ENCODE peak calls at places on chromosomes 5 and 9, in four cellular contexts. One of them, this sample, is unnamed.

GRCh38 chr5:457195-457961 is 14.4 kb downstream of the EXOC3 start:
- DNase-seq in GM12878: no peak
- DNase-seq in HepG2: no peak
- DNase-seq in H1: no peak
- DNase-seq in this sample: no peak

GRCh38 chr5:69415584-69415958 is 655 bp downstream of the MARVELD2 start:
- DNase-seq in GM12878: no peak
- DNase-seq in HepG2: peak
- DNase-seq in H1: no peak
- DNase-seq in this sample: no peak

GRCh38 chr5:175021886-175022285 is 297.5 kb downstream of the MSX2 start:
- DNase-seq in GM12878: no peak
- DNase-seq in HepG2: no peak
- DNase-seq in H1: no peak
- DNase-seq in this sample: no peak

GRCh38 chr5:132445930-132446329 is 44.6 kb downstream of the IRF1 start:
- DNase-seq in GM12878: no peak
- DNase-seq in HepG2: no peak
- DNase-seq in H1: no peak
- DNase-seq in this sample: no peak

GRCh38 chr5:67015577-67016290 is 180.9 kb downstream of the CD180 start:
- DNase-seq in GM12878: no peak
- DNase-seq in HepG2: no peak
- DNase-seq in H1: no peak
- DNase-seq in this sample: no peak

GRCh38 chr9:98875536-98875935 is 68.1 kb downstream of the GALNT12 start:
- DNase-seq in GM12878: no peak
- DNase-seq in HepG2: no peak
- DNase-seq in H1: no peak
- DNase-seq in this sample: no peak

GRCh38 chr9:88586452-88586851 is 51.5 kb downstream of the NXNL2 start:
- DNase-seq in GM12878: no peak
- DNase-seq in HepG2: no peak
- DNase-seq in H1: no peak
- DNase-seq in this sample: no peak

GRCh38 chr9:121284733-121285451 is 16.9 kb downstream of the GSN start:
- DNase-seq in GM12878: no peak
- DNase-seq in HepG2: no peak
- DNase-seq in H1: no peak
- DNase-seq in this sample: no peak

GRCh38 chr9:130298663-130299279 is 33.2 kb downstream of the HMCN2 start:
- DNase-seq in GM12878: no peak
- DNase-seq in HepG2: peak
- DNase-seq in H1: no peak
- DNase-seq in this sample: peak

GRCh38 chr9:8366161-8366926 is 566.8 kb upstream of the DMAC1 start:
- DNase-seq in GM12878: no peak
- DNase-seq in HepG2: no peak
- DNase-seq in H1: no peak
- DNase-seq in this sample: no peak

GRCh38 chr5:168171901-168172717 is 119.3 kb upstream of the WWC1 start:
- DNase-seq in GM12878: no peak
- DNase-seq in HepG2: no peak
- DNase-seq in H1: no peak
- DNase-seq in this sample: no peak

GRCh38 chr9:116377179-116377790 is 223.7 kb downstream of the PAPPA start:
- DNase-seq in GM12878: no peak
- DNase-seq in HepG2: no peak
- DNase-seq in H1: no peak
- DNase-seq in this sample: no peak

GRCh38 chr5:130978475-130978874 is 186.6 kb downstream of the HINT1 start:
- DNase-seq in GM12878: no peak
- DNase-seq in HepG2: no peak
- DNase-seq in H1: no peak
- DNase-seq in this sample: no peak

GRCh38 chr9:129306318-129306973 is 128.4 kb upstream of the IER5L start:
- DNase-seq in GM12878: no peak
- DNase-seq in HepG2: no peak
- DNase-seq in H1: no peak
- DNase-seq in this sample: no peak

GRCh38 chr9:111108946-111109345 is 70.7 kb upstream of the LPAR1 start:
- DNase-seq in GM12878: no peak
- DNase-seq in HepG2: no peak
- DNase-seq in H1: no peak
- DNase-seq in this sample: no peak

GRCh38 chr5:128436825-128437224 is 101.2 kb downstream of the FBN2 start:
- DNase-seq in GM12878: no peak
- DNase-seq in HepG2: peak
- DNase-seq in H1: no peak
- DNase-seq in this sample: no peak

GRCh38 chr5:158722940-158723339 is 376.8 kb downstream of the EBF1 start:
- DNase-seq in GM12878: no peak
- DNase-seq in HepG2: no peak
- DNase-seq in H1: peak
- DNase-seq in this sample: peak

GRCh38 chr5:135139397-135140134 is 105.5 kb upstream of the PITX1 start:
- DNase-seq in GM12878: no peak
- DNase-seq in HepG2: peak
- DNase-seq in H1: no peak
- DNase-seq in this sample: no peak

GRCh38 chr9:16867571-16868311 is 2.7 kb downstream of the BNC2 start:
- DNase-seq in GM12878: no peak
- DNase-seq in HepG2: peak
- DNase-seq in H1: no peak
- DNase-seq in this sample: no peak

GRCh38 chr5:74538206-74538661 is 102.3 kb downstream of the ENC1 start:
- DNase-seq in GM12878: no peak
- DNase-seq in HepG2: peak
- DNase-seq in H1: no peak
- DNase-seq in this sample: no peak

DNA sequence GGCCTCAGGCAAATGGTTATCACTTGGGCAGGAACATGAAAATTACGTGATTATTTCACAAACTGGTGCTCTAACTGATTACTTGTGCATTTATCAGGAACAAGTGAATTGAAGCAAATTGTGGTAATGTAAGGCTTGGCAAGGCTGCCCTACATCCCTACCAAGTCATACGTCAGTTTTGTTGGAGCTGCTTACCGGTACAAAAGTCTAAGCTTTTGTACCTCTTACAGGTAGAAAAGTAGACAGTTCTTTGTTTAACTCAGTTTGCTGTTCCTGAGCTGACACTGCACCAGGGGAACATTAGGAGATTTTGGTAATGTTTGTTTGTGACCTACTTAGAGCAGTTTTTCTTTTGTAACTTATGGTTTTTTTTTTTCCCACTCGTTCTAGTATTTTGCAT is 2.2 kb downstream of the G3BP1 start:
- DNase-seq in GM12878: no peak
- DNase-seq in HepG2: no peak
- DNase-seq in H1: no peak
- DNase-seq in this sample: no peak
- H3K4me3 ChIP-seq in GM12878: peak
- H3K4me3 ChIP-seq in HepG2: peak
- H3K4me3 ChIP-seq in H1: peak
- H3K4me3 ChIP-seq in this sample: peak

GRCh38 chr5:103467831-103468230 is 94.8 kb downstream of the NUDT12 start:
- DNase-seq in GM12878: no peak
- DNase-seq in HepG2: no peak
- DNase-seq in H1: no peak
- DNase-seq in this sample: no peak

GRCh38 chr5:103464801-103465484 is 97.6 kb downstream of the NUDT12 start:
- DNase-seq in GM12878: no peak
- DNase-seq in HepG2: no peak
- DNase-seq in H1: no peak
- DNase-seq in this sample: no peak

GRCh38 chr5:103465891-103466290 is 96.7 kb downstream of the NUDT12 start:
- DNase-seq in GM12878: no peak
- DNase-seq in HepG2: no peak
- DNase-seq in H1: no peak
- DNase-seq in this sample: no peak

GRCh38 chr5:103469288-103470065 is 93.1 kb downstream of the NUDT12 start:
- DNase-seq in GM12878: no peak
- DNase-seq in HepG2: no peak
- DNase-seq in H1: no peak
- DNase-seq in this sample: no peak

GRCh38 chr5:103466494-103466893 is 96.1 kb downstream of the NUDT12 start:
- DNase-seq in GM12878: no peak
- DNase-seq in HepG2: no peak
- DNase-seq in H1: no peak
- DNase-seq in this sample: no peak
- TF ChIP-seq YY1 in GM12878: no peak
- TF ChIP-seq YY1 in HepG2: no peak
- TF ChIP-seq YY1 in H1: no peak
- TF ChIP-seq YY1 in this sample: no peak

GRCh38 chr5:35306716-35307365 is 76.6 kb upstream of the PRLR start:
- DNase-seq in GM12878: no peak
- DNase-seq in HepG2: no peak
- DNase-seq in H1: no peak
- DNase-seq in this sample: no peak

GRCh38 chr5:35309365-35310130 is 79.3 kb upstream of the PRLR start:
- DNase-seq in GM12878: no peak
- DNase-seq in HepG2: no peak
- DNase-seq in H1: no peak
- DNase-seq in this sample: no peak

GRCh38 chr5:35305336-35306020 is 75.2 kb upstream of the PRLR start:
- DNase-seq in GM12878: no peak
- DNase-seq in HepG2: no peak
- DNase-seq in H1: no peak
- DNase-seq in this sample: no peak

GRCh38 chr5:35312281-35312680 is 82.0 kb upstream of the PRLR start:
- DNase-seq in GM12878: no peak
- DNase-seq in HepG2: no peak
- DNase-seq in H1: no peak
- DNase-seq in this sample: no peak

DNA sequence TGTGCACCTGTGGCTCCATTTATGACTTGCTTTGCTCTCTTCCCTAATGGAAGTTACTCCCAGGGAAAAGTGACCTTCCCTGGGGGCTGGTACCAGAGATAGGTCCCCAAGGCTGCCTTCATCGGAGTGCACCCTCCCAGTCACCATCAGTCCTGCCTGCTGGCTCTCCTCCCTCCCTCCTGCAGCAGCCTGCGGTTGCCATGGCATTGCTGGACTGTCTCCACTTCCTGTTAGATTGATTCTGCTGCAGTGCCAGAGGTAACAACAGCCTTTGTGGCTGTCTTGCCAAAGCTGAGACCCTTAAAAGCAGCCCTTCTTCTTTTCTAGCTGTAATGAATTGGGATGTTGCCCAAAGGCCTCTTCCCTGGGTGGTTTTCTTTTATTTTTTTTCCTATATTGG is 78.1 kb upstream of the PRLR start:
- DNase-seq in GM12878: no peak
- DNase-seq in HepG2: no peak
- DNase-seq in H1: no peak
- DNase-seq in this sample: no peak
- TF ChIP-seq SUZ12 in GM12878: no peak
- TF ChIP-seq SUZ12 in HepG2: no peak
- TF ChIP-seq SUZ12 in H1: no peak
- TF ChIP-seq SUZ12 in this sample: no peak

DNA sequence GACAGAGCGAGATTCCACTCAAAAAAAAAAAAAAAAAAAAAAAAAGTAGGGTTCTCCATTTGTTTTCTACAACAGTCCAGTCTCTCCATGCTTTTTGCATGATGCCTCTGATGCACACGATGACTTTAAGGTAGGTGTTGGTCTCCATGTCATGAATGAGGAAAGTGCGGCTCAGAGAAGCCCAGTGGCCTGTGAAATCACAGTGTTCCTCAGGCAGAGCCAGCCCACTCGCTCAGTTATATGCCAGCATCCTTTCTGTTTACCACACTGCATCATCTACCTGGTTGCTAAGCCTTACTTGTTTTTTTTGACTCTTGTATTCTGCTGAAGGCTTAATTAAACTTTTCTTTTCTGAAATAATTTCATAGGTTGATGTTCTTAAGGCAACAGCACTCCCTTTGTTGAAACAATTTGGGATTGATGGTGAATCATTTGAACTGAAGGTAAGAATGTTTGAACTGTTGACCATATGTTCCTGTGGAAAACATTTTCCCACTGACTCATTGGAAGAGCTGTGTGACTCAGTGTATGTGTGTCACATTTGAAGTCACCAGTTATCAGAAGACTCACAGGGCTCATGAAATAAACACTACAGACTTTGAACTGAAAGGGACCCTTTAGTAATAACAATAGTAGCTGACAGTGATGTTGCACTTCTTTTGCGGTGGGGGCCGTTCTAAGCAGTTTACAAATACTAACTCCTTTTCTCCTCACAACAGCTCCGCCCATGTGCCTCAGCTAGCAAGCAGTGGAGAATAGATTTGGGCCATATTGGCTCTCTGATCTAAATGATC is 40.2 kb downstream of the RCL1 start:
- DNase-seq in GM12878: no peak
- DNase-seq in HepG2: peak
- DNase-seq in H1: no peak
- DNase-seq in this sample: no peak
- H3K4me3 ChIP-seq in GM12878: no peak
- H3K4me3 ChIP-seq in HepG2: no peak
- H3K4me3 ChIP-seq in H1: no peak
- H3K4me3 ChIP-seq in this sample: no peak

DNA sequence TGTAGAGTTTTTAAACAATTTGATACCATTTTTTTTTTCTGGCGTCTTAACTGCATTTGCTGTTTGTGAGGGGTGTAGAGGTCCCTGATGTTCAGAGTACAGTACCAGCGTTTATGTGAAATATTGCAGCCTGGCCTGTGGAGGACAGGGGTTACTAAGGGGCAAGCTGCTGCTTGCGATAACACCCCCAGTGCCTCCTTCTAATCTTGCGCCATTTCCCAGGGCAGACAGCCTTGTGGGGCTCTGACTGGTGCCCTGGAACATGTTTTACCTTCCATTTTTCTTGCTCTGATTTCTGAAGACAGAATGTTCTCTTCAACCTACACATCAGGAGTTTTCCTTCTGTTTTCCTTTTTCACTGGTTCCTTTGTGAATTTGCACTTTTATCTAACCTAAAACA is 142.9 kb downstream of the DOCK8 start:
- DNase-seq in GM12878: no peak
- DNase-seq in HepG2: no peak
- DNase-seq in H1: no peak
- DNase-seq in this sample: no peak
- TF ChIP-seq YY1 in GM12878: no peak
- TF ChIP-seq YY1 in HepG2: no peak
- TF ChIP-seq YY1 in H1: no peak
- TF ChIP-seq YY1 in this sample: no peak